ENCODE peak calls at places on chromosomes 6 and 20, in ten cellular contexts. T is epithelial cell of prostate; J is PC-3; W is CD4-positive, alpha-beta memory T cell; X is body of pancreas; E is naive thymus-derived CD4-positive, alpha-beta T cell; V is GM23248; B is tibial nerve; M is aorta; C is endodermal cell. R is an unnamed sample.

GRCh38 chr20:15708984-15709598 is 864.2 kb downstream of the KIF16B start:
- DNase-seq in T (no peak), J (peak), W (no peak), X (peak), E (peak), V (peak), B (peak), M (peak), C (peak), R (no peak)

GRCh38 chr6:97669191-97669651 is 386.2 kb upstream of the MMS22L start:
- DNase-seq in T (no peak), J (no peak), W (no peak), X (no peak), E (peak), V (peak), B (no peak), M (no peak), C (peak), R (no peak)

GRCh38 chr20:32370897-32371296 is 12.8 kb downstream of the ASXL1 start:
- DNase-seq in T (no peak), J (no peak), W (no peak), X (no peak), E (no peak), V (no peak), B (no peak), M (no peak), C (peak), R (no peak)

GRCh38 chr6:63527658-63528514 is 44.4 kb upstream of the LOC128125822 start:
- DNase-seq in T (peak), J (peak), W (no peak), X (peak), E (no peak), V (peak), B (peak), M (no peak), C (no peak), R (no peak)

GRCh38 chr20:53579581-53580375 is 13.9 kb downstream of the ZNF217 start:
- DNase-seq in T (no peak), J (peak), W (no peak), X (no peak), E (peak), V (peak), B (no peak), M (no peak), C (no peak), R (no peak)

GRCh38 chr6:56370591-56371198 is 123.3 kb upstream of the COL21A1 start:
- DNase-seq in T (peak), J (peak), W (no peak), X (peak), E (no peak), V (peak), B (peak), M (no peak), C (no peak), R (no peak)

GRCh38 chr6:116158641-116159040 is 32.7 kb upstream of the COL10A1 start:
- DNase-seq in T (no peak), J (no peak), W (no peak), X (no peak), E (no peak), V (peak), B (no peak), M (no peak), C (no peak), R (no peak)

GRCh38 chr20:5797843-5798462 is 47.8 kb downstream of the SHLD1 start:
- DNase-seq in T (no peak), J (no peak), W (no peak), X (no peak), E (no peak), V (no peak), B (no peak), M (no peak), C (no peak), R (no peak)

GRCh38 chr6:6179858-6180257 is 140.6 kb downstream of the F13A1 start:
- DNase-seq in T (no peak), J (no peak), W (no peak), X (no peak), E (no peak), V (no peak), B (no peak), M (no peak), C (peak), R (no peak)

GRCh38 chr20:12294684-12295083 is 377.0 kb downstream of the BTBD3 start:
- DNase-seq in T (no peak), J (no peak), W (no peak), X (no peak), E (no peak), V (no peak), B (no peak), M (no peak), C (no peak), R (no peak)

GRCh38 chr6:161481786-161482516 is 208.1 kb upstream of the AGPAT4 start:
- DNase-seq in T (no peak), J (peak), W (no peak), X (peak), E (no peak), V (no peak), B (no peak), M (no peak), C (no peak), R (no peak)

GRCh38 chr6:13953061-13953705 is 28.4 kb downstream of the RNF182 start:
- DNase-seq in T (peak), J (peak), W (no peak), X (no peak), E (no peak), V (peak), B (no peak), M (no peak), C (no peak), R (no peak)

GRCh38 chr6:111417181-111417585 is 65.8 kb downstream of the REV3L start:
- DNase-seq in T (no peak), J (no peak), W (no peak), X (no peak), E (no peak), V (peak), B (peak), M (no peak), C (no peak), R (no peak)

GRCh38 chr6:37535701-37536461 is 36.2 kb upstream of the CCDC167 start:
- DNase-seq in T (no peak), J (peak), W (no peak), X (peak), E (no peak), V (peak), B (no peak), M (no peak), C (peak), R (no peak)

GRCh38 chr6:46015119-46015968 is at the start of gene CLIC5:
- DNase-seq in T (no peak), J (no peak), W (peak), X (peak), E (peak), V (no peak), B (no peak), M (peak), C (peak), R (no peak)

GRCh38 chr20:34180460-34181108 is 60.6 kb upstream of the ASIP start:
- DNase-seq in T (peak), J (peak), W (no peak), X (peak), E (no peak), V (peak), B (no peak), M (no peak), C (no peak), R (no peak)

GRCh38 chr6:163665464-163665863 is 250.9 kb downstream of the QKI start:
- DNase-seq in T (no peak), J (no peak), W (no peak), X (no peak), E (no peak), V (no peak), B (no peak), M (no peak), C (no peak), R (no peak)

GRCh38 chr6:34630040-34630439 is 66.5 kb downstream of the ILRUN start:
- DNase-seq in T (peak), J (peak), W (no peak), X (no peak), E (no peak), V (peak), B (no peak), M (no peak), C (no peak), R (no peak)

GRCh38 chr6:79733388-79733787 is 102.3 kb downstream of the SH3BGRL2 start:
- DNase-seq in T (no peak), J (no peak), W (no peak), X (no peak), E (no peak), V (no peak), B (no peak), M (no peak), C (no peak), R (no peak)

GRCh38 chr6:11212625-11213024 is 19.8 kb downstream of the NEDD9 start:
- DNase-seq in T (no peak), J (peak), W (no peak), X (no peak), E (no peak), V (peak), B (peak), M (no peak), C (no peak), R (no peak)

GRCh38 chr20:38672504-38672903 is 51.8 kb upstream of the SLC32A1 start:
- DNase-seq in T (no peak), J (no peak), W (no peak), X (no peak), E (no peak), V (no peak), B (no peak), M (no peak), C (no peak), R (no peak)

GRCh38 chr6:167907837-167908681 is 81.3 kb downstream of the AFDN start:
- DNase-seq in T (no peak), J (peak), W (no peak), X (no peak), E (no peak), V (peak), B (peak), M (no peak), C (no peak), R (no peak)

GRCh38 chr20:13995841-13996240 is 525 bp downstream of the MACROD2 start:
- DNase-seq in T (no peak), J (peak), W (no peak), X (peak), E (no peak), V (peak), B (no peak), M (peak), C (peak), R (no peak)

GRCh38 chr20:23393999-23394775 is 27.1 kb downstream of the NAPB start:
- DNase-seq in T (no peak), J (no peak), W (no peak), X (no peak), E (no peak), V (no peak), B (no peak), M (no peak), C (no peak), R (no peak)

GRCh38 chr6:6875818-6876470 is 231.8 kb upstream of the RREB1 start:
- DNase-seq in T (peak), J (peak), W (no peak), X (no peak), E (no peak), V (peak), B (no peak), M (no peak), C (no peak), R (no peak)

GRCh38 chr20:64064145-64064698 is 1.2 kb downstream of the TCEA2 start:
- DNase-seq in T (no peak), J (peak), W (no peak), X (peak), E (no peak), V (peak), B (no peak), M (peak), C (no peak), R (no peak)

GRCh38 chr6:107185570-107185969 is 70.3 kb upstream of the BEND3 start:
- DNase-seq in T (no peak), J (peak), W (no peak), X (no peak), E (no peak), V (peak), B (no peak), M (no peak), C (peak), R (no peak)

GRCh38 chr6:30097902-30098606 is 14.8 kb downstream of the TRIM31 start:
- DNase-seq in T (peak), J (no peak), W (peak), X (no peak), E (no peak), V (no peak), B (no peak), M (no peak), C (no peak), R (no peak)

GRCh38 chr20:50475879-50476292 is 34.3 kb upstream of the PTPN1 start:
- DNase-seq in T (no peak), J (peak), W (no peak), X (peak), E (no peak), V (peak), B (no peak), M (no peak), C (no peak), R (no peak)

GRCh38 chr6:160456214-160456546 is 108.0 kb downstream of the SLC22A3 start:
- DNase-seq in T (no peak), J (no peak), W (no peak), X (no peak), E (no peak), V (no peak), B (no peak), M (no peak), C (no peak), R (no peak)

GRCh38 chr6:53718597-53719460 is 53.3 kb upstream of the KLHL31 start:
- DNase-seq in T (peak), J (peak), W (no peak), X (peak), E (no peak), V (peak), B (peak), M (no peak), C (no peak), R (no peak)

GRCh38 chr6:45677381-45677992 is 299.8 kb upstream of the SUPT3H start:
- DNase-seq in T (no peak), J (peak), W (peak), X (no peak), E (peak), V (no peak), B (peak), M (no peak), C (peak), R (no peak)

GRCh38 chr6:75317503-75318206 is 33.1 kb upstream of the TMEM30A start:
- DNase-seq in T (no peak), J (no peak), W (no peak), X (no peak), E (no peak), V (peak), B (no peak), M (no peak), C (peak), R (no peak)

GRCh38 chr6:29679962-29680361 is 990 bp downstream of the ZFP57 start:
- DNase-seq in T (no peak), J (no peak), W (no peak), X (no peak), E (no peak), V (no peak), B (no peak), M (no peak), C (no peak), R (no peak)

GRCh38 chr6:135066397-135066796 is 11.8 kb upstream of the HBS1L start:
- DNase-seq in T (no peak), J (peak), W (no peak), X (no peak), E (no peak), V (no peak), B (no peak), M (no peak), C (no peak), R (no peak)

GRCh38 chr6:110537208-110538123 is 61.1 kb upstream of the SLC22A16 start:
- DNase-seq in T (peak), J (peak), W (no peak), X (no peak), E (no peak), V (peak), B (no peak), M (no peak), C (no peak), R (no peak)

GRCh38 chr20:63598479-63599395 is 24.7 kb upstream of the HELZ2 start:
- DNase-seq in T (no peak), J (no peak), W (no peak), X (no peak), E (no peak), V (no peak), B (no peak), M (no peak), C (no peak), R (no peak)

GRCh38 chr6:151675746-151676459 is 131.6 kb upstream of the ESR1 start:
- DNase-seq in T (peak), J (peak), W (peak), X (peak), E (peak), V (peak), B (no peak), M (no peak), C (peak), R (no peak)

GRCh38 chr6:79410806-79411205 is 126.4 kb downstream of the LCA5 start:
- DNase-seq in T (no peak), J (no peak), W (no peak), X (no peak), E (no peak), V (no peak), B (no peak), M (no peak), C (no peak), R (no peak)

GRCh38 chr20:4041748-4042411 is 26.5 kb upstream of the RNF24 start:
- DNase-seq in T (peak), J (peak), W (no peak), X (peak), E (no peak), V (peak), B (no peak), M (peak), C (peak), R (no peak)

GRCh38 chr6:137033828-137034227 is 10.9 kb downstream of the IL20RA start:
- DNase-seq in T (no peak), J (peak), W (peak), X (no peak), E (peak), V (no peak), B (no peak), M (no peak), C (no peak), R (no peak)
- H3K27ac ChIP-seq in T (no peak), J (peak), W (no peak), X (no peak), E (no peak), V (no peak), B (no peak), M (no peak), C (no peak), R (no peak)

GRCh38 chr20:845226-845868 is 11.8 kb downstream of the FAM110A start:
- DNase-seq in T (no peak), J (no peak), W (no peak), X (no peak), E (no peak), V (no peak), B (no peak), M (peak), C (peak), R (no peak)

GRCh38 chr20:844473-845225 is 11.1 kb downstream of the FAM110A start:
- DNase-seq in T (peak), J (peak), W (peak), X (peak), E (peak), V (peak), B (peak), M (peak), C (peak), R (peak)

GRCh38 chr20:848218-848617 is 14.7 kb downstream of the FAM110A start:
- DNase-seq in T (no peak), J (no peak), W (no peak), X (no peak), E (no peak), V (no peak), B (no peak), M (no peak), C (no peak), R (no peak)

GRCh38 chr20:845967-846893 is 12.7 kb downstream of the FAM110A start:
- DNase-seq in T (no peak), J (no peak), W (no peak), X (no peak), E (no peak), V (no peak), B (no peak), M (peak), C (no peak), R (no peak)

DNA sequence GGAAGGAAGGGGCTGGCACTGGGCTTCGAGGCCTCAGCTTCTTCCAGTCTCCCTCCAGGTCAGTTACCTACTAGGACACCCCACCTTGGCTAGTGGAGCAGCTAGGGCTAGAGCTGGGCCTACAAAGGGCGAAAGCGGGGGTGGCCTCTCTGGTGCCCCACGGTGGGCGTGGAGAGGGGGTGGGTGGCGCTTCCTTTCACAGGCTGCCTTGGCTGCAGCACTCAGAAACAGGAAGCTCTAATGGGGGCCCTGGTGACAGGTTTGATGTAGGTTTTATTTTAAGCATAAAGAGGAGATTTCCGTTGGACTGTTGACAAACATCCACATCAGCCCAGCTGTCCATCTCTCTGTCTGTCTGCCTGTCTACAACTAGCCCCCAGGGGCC is 13.4 kb downstream of the FAM110A start:
- DNase-seq in T (no peak), J (no peak), W (peak), X (no peak), E (peak), V (no peak), B (no peak), M (no peak), C (no peak), R (no peak)
- H3K27ac ChIP-seq in T (no peak), J (no peak), W (peak), X (no peak), E (peak), V (no peak), B (no peak), M (no peak), C (no peak), R (peak)

GRCh38 chr6:26595669-26596269 is 984 bp upstream of the ABT1 start:
- DNase-seq in T (no peak), J (peak), W (peak), X (peak), E (peak), V (peak), B (peak), M (peak), C (peak), R (no peak)
- H3K27ac ChIP-seq in T (peak), J (peak), W (peak), X (no peak), E (peak), V (peak), B (peak), M (no peak), C (no peak), R (peak)

GRCh38 chr20:51560550-51561307 is 18.2 kb upstream of the NFATC2 start:
- DNase-seq in T (no peak), J (peak), W (no peak), X (no peak), E (no peak), V (peak), B (no peak), M (no peak), C (no peak), R (no peak)

GRCh38 chr20:51563141-51563596 is 20.6 kb upstream of the NFATC2 start:
- DNase-seq in T (no peak), J (no peak), W (no peak), X (no peak), E (no peak), V (peak), B (peak), M (no peak), C (no peak), R (no peak)

GRCh38 chr20:51562027-51562333 is 19.5 kb upstream of the NFATC2 start:
- DNase-seq in T (no peak), J (no peak), W (no peak), X (no peak), E (no peak), V (peak), B (no peak), M (no peak), C (no peak), R (no peak)

GRCh38 chr20:51563597-51564332 is 21.2 kb upstream of the NFATC2 start:
- DNase-seq in T (no peak), J (peak), W (peak), X (peak), E (no peak), V (peak), B (peak), M (peak), C (peak), R (no peak)

GRCh38 chr20:51562334-51563140 is 20.0 kb upstream of the NFATC2 start:
- DNase-seq in T (no peak), J (peak), W (no peak), X (peak), E (peak), V (peak), B (peak), M (peak), C (peak), R (no peak)
- H3K27ac ChIP-seq in T (no peak), J (peak), W (no peak), X (peak), E (no peak), V (peak), B (peak), M (peak), C (peak), R (peak)

R was measured in esophagus squamous epithelium.